ENCODE peak calls at places on chromosomes 2 and 18, in eight cellular contexts. U, K, C, W, E, H, V and Y are unnamed samples.

GRCh38 chr18:52312321-52312720 is 27.7 kb upstream of the DCC start:
- DNase-seq in U (no peak), V (no peak), C (no peak), H (no peak), E (no peak), K (no peak), W (no peak), Y (no peak)

GRCh38 chr2:102753563-102754159 is 8.2 kb upstream of the TMEM182 start:
- DNase-seq in K (peak), C (no peak), U (peak), H (peak), W (no peak), V (no peak), E (peak), Y (no peak)

GRCh38 chr2:108169982-108170625 is 69.7 kb upstream of the SULT1C3 start:
- DNase-seq in U (no peak), K (peak), E (peak), C (no peak), H (peak), V (no peak), W (no peak), Y (no peak)

GRCh38 chr2:119553687-119554344 is 9.6 kb downstream of the CFAP221 start:
- DNase-seq in W (no peak), U (no peak), V (no peak), E (no peak), K (no peak), C (no peak), H (no peak), Y (no peak)

GRCh38 chr2:130261970-130262760 is 63.9 kb upstream of the TUBA3E start:
- DNase-seq in V (no peak), C (no peak), E (peak), K (peak), H (peak), W (no peak), U (no peak), Y (no peak)

GRCh38 chr2:201559067-201559710 is 84.1 kb downstream of the TMEM237 start:
- DNase-seq in V (no peak), K (peak), W (peak), E (no peak), H (no peak), U (no peak), C (no peak), Y (no peak)

GRCh38 chr2:161995553-161996016 is 78.4 kb downstream of the DPP4 start:
- DNase-seq in W (no peak), V (no peak), E (no peak), C (no peak), H (no peak), U (no peak), K (no peak), Y (no peak)

GRCh38 chr18:32980896-32981295 is 208.1 kb upstream of the KLHL14 start:
- DNase-seq in C (no peak), H (peak), K (no peak), W (no peak), V (no peak), U (no peak), E (no peak), Y (no peak)

GRCh38 chr2:43233218-43234212 is 7.1 kb upstream of the ZFP36L2 start:
- DNase-seq in U (no peak), C (no peak), K (no peak), H (no peak), W (no peak), E (no peak), V (no peak), Y (peak)

GRCh38 chr18:73647391-73647790 is 500.2 kb downstream of the FBXO15 start:
- DNase-seq in W (no peak), V (no peak), U (no peak), C (no peak), E (peak), K (no peak), H (peak), Y (no peak)

GRCh38 chr2:123993728-123994323 is 31.3 kb upstream of the CNTNAP5 start:
- DNase-seq in U (peak), W (no peak), E (no peak), V (no peak), H (peak), K (peak), C (no peak), Y (no peak)

GRCh38 chr2:5734866-5735861 is 43.0 kb downstream of the SOX11 start:
- DNase-seq in K (no peak), W (no peak), C (no peak), E (no peak), U (no peak), H (no peak), V (no peak), Y (no peak)

GRCh38 chr2:232485333-232485756 is 2.3 kb downstream of the ECEL1 start:
- DNase-seq in W (peak), E (no peak), U (peak), C (no peak), H (no peak), K (no peak), V (no peak), Y (no peak)

GRCh38 chr18:50427896-50428295 is 53.0 kb downstream of the SKA1 start:
- DNase-seq in E (no peak), W (no peak), H (no peak), U (no peak), K (no peak), V (no peak), C (no peak), Y (no peak)

GRCh38 chr2:44553456-44553855 is 191.7 kb downstream of the CAMKMT start:
- DNase-seq in W (no peak), K (no peak), E (peak), U (no peak), V (no peak), H (peak), C (no peak), Y (no peak)

GRCh38 chr2:240346015-240346752 is 89.3 kb upstream of the GPC1 start:
- DNase-seq in V (no peak), C (no peak), K (no peak), W (peak), U (no peak), E (no peak), H (no peak), Y (peak)

GRCh38 chr2:30511122-30512083 is 64.4 kb downstream of the LCLAT1 start:
- DNase-seq in H (peak), V (no peak), E (peak), W (no peak), K (no peak), U (no peak), C (no peak), Y (no peak)

GRCh38 chr2:239306274-239307220 is 94.3 kb downstream of the HDAC4 start:
- DNase-seq in H (no peak), V (no peak), K (no peak), E (no peak), W (peak), C (no peak), U (peak), Y (no peak)

GRCh38 chr18:24514439-24514838 is 54.0 kb downstream of the HRH4 start:
- DNase-seq in W (no peak), U (no peak), V (no peak), C (no peak), H (peak), E (peak), K (no peak), Y (no peak)

GRCh38 chr18:52723456-52724065 is 383.6 kb downstream of the DCC start:
- DNase-seq in U (no peak), V (no peak), H (no peak), W (no peak), K (no peak), E (no peak), C (no peak), Y (no peak)

GRCh38 chr2:20618468-20618885 is 32.4 kb downstream of the HS1BP3 start:
- DNase-seq in U (no peak), W (peak), E (no peak), C (no peak), V (no peak), H (no peak), K (no peak), Y (no peak)

GRCh38 chr2:234763051-234763909 is 188.5 kb upstream of the SH3BP4 start:
- DNase-seq in K (no peak), V (no peak), H (peak), U (no peak), E (peak), W (no peak), C (no peak), Y (no peak)

GRCh38 chr2:63654959-63655358 is 66.2 kb downstream of the MDH1 start:
- DNase-seq in K (no peak), V (no peak), W (no peak), C (no peak), H (peak), U (no peak), E (no peak), Y (no peak)

GRCh38 chr18:26867471-26867870 is 2.0 kb upstream of the AQP4 start:
- DNase-seq in H (no peak), K (no peak), E (no peak), C (no peak), W (no peak), U (no peak), V (no peak), Y (no peak)

GRCh38 chr18:46013484-46014189 is 46.5 kb upstream of the EPG5 start:
- DNase-seq in E (no peak), H (no peak), K (no peak), C (no peak), U (no peak), V (no peak), W (no peak), Y (no peak)

GRCh38 chr2:20650412-20650879 is 452 bp downstream of the HS1BP3 start:
- DNase-seq in V (no peak), E (peak), H (peak), C (no peak), U (no peak), K (no peak), W (no peak), Y (no peak)

GRCh38 chr2:106771811-106772210 is 114.2 kb downstream of the ST6GAL2 start:
- DNase-seq in V (no peak), H (no peak), U (no peak), E (no peak), C (no peak), W (no peak), K (no peak), Y (no peak)

GRCh38 chr2:43149482-43150107 is 76.8 kb downstream of the ZFP36L2 start:
- DNase-seq in U (no peak), W (no peak), C (no peak), H (no peak), E (no peak), K (no peak), V (no peak), Y (no peak)

GRCh38 chr2:109260886-109261700 is 132.1 kb downstream of the SH3RF3 start:
- DNase-seq in C (no peak), V (no peak), W (no peak), H (peak), U (no peak), K (peak), E (peak), Y (no peak)

GRCh38 chr2:223203971-223204370 is 152.0 kb downstream of the KCNE4 start:
- DNase-seq in H (peak), W (no peak), U (no peak), V (no peak), K (no peak), C (no peak), E (peak), Y (no peak)

GRCh38 chr2:191280834-191281756 is 35.9 kb downstream of the MYO1B start:
- DNase-seq in U (no peak), E (no peak), W (no peak), H (no peak), C (no peak), K (no peak), V (no peak), Y (no peak)

GRCh38 chr2:241218131-241219029 is 29.9 kb downstream of the ANO7 start:
- DNase-seq in V (peak), C (no peak), E (peak), W (no peak), K (peak), U (peak), H (peak), Y (no peak)

GRCh38 chr2:223897669-223898314 is 47.3 kb downstream of the WDFY1 start:
- DNase-seq in V (no peak), H (no peak), U (no peak), K (no peak), C (no peak), E (no peak), W (no peak), Y (no peak)

GRCh38 chr2:54591551-54591950 is 131.9 kb upstream of the EML6 start:
- DNase-seq in C (no peak), K (no peak), U (no peak), E (no peak), H (no peak), V (no peak), W (no peak), Y (no peak)

GRCh38 chr2:99492721-99493120 is 2.9 kb upstream of the REV1 start:
- DNase-seq in V (no peak), K (no peak), U (no peak), H (no peak), E (no peak), W (no peak), C (no peak), Y (no peak)

GRCh38 chr2:144333144-144333555 is 186.8 kb downstream of the ZEB2 start:
- DNase-seq in C (no peak), H (no peak), W (no peak), V (no peak), E (no peak), U (no peak), K (no peak), Y (no peak)

GRCh38 chr2:77487074-77487803 is 34.9 kb downstream of the LRRTM4 start:
- DNase-seq in K (no peak), E (no peak), C (no peak), V (no peak), W (no peak), U (no peak), H (no peak), Y (no peak)

GRCh38 chr2:119240311-119241204 is 16.9 kb downstream of the STEAP3 start:
- DNase-seq in W (no peak), V (no peak), K (peak), E (peak), C (peak), U (peak), H (peak), Y (no peak)

GRCh38 chr2:68716948-68717661 is 17.5 kb upstream of the ARHGAP25 start:
- DNase-seq in C (no peak), U (no peak), V (no peak), K (no peak), W (no peak), H (no peak), E (no peak), Y (no peak)

GRCh38 chr2:237581751-237582746 is 8.5 kb downstream of the RAB17 start:
- DNase-seq in C (peak), K (peak), U (peak), W (peak), V (no peak), E (peak), H (peak), Y (no peak)
- TF ChIP-seq CTCF in C (peak), K (peak), U (peak), W (peak), V (no peak), E (peak), H (peak), Y (peak)

DNA sequence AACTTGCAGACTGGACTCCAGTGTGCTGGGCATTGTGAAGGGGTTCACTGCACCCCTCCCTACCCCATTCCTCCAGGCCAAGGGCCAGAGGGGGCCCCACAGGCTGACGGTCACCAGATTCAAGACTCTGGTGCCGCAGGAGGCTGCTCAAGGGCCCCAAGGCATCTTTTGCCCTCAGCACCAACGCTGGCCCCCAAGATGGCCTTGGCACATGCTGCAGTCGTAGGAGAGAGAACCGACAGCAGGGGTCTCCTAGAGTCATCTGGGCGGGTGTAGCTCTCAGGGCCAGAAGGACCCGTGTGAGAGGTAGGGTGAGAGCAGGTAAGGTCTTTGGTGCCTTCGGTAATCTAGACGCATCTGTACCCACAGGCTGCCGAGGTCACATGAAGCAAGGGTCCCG is 18.7 kb upstream of the ODC1 start:
- DNase-seq in U (no peak), V (no peak), H (no peak), E (no peak), K (no peak), C (no peak), W (no peak), Y (peak)
- TF ChIP-seq CTCF in U (no peak), V (no peak), H (no peak), E (no peak), K (no peak), C (no peak), W (no peak), Y (no peak)

DNA sequence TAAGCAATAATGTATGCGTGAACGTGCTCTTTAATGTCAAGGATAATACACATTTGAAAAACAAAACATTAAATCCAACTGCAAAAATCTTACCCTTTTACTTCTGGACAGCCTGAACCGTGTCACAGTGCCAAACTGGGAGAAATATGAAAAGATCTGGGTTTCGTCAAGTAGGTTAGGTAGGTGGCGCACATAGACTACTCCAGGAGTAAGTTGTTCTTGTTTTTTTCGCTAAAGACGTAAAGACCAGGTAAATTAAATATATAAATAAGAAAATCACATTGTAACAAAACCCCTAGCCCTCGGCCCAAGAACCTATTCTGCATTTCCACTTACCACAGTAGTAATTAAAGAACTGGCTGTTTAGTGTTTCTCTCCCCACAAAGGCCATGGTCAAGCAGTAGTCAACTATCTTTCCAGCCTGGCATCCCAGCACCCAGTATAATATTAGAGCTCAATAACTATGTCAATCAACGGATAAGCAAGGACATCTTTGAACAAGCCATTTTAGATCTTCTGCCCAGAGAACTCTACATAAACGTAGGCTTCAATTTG is 1.1 kb downstream of the NIFK start:
- DNase-seq in U (no peak), H (peak), C (no peak), K (no peak), E (no peak), W (no peak), V (no peak), Y (no peak)
- TF ChIP-seq CTCF in U (no peak), H (no peak), C (no peak), K (no peak), E (peak), W (no peak), V (no peak), Y (no peak)

DNA sequence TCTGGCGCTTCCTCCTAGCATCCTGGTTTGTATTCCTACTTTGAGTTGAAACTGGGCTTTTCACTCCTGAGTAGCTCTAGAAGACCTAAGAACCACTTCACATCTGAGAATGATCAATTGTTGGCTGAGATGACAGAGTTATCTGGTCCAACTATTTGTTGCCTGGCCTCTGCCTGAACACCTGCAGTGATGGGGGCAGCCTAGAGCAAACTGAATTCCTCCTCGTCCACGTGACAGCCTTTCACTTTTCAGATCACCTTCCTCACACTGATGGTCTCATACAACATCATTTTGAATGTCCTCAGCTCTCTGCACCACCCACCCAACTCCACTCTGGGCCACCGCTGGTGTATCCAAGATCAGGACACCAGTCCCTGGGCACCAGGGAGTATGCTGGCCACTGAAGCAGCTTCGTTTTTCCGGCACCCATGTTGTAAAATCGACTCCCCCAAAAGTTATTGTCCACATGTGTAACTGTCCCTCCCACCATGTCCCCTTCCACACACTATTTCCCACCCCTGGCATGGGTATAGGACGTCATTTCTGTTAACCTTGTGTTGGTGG is 96.5 kb downstream of the TGOLN2 start:
- DNase-seq in U (no peak), V (no peak), H (no peak), E (no peak), C (no peak), W (no peak), K (no peak), Y (no peak)
- TF ChIP-seq CTCF in U (no peak), V (no peak), H (no peak), E (no peak), C (no peak), W (no peak), K (no peak), Y (no peak)

GRCh38 chr2:113050921-113051895 is 1.5 kb downstream of the IL36B start:
- DNase-seq in E (no peak), U (no peak), W (no peak), C (no peak), H (no peak), K (no peak), V (no peak), Y (no peak)
- TF ChIP-seq CTCF in E (no peak), U (no peak), W (no peak), C (no peak), H (no peak), K (no peak), V (no peak), Y (no peak)

DNA sequence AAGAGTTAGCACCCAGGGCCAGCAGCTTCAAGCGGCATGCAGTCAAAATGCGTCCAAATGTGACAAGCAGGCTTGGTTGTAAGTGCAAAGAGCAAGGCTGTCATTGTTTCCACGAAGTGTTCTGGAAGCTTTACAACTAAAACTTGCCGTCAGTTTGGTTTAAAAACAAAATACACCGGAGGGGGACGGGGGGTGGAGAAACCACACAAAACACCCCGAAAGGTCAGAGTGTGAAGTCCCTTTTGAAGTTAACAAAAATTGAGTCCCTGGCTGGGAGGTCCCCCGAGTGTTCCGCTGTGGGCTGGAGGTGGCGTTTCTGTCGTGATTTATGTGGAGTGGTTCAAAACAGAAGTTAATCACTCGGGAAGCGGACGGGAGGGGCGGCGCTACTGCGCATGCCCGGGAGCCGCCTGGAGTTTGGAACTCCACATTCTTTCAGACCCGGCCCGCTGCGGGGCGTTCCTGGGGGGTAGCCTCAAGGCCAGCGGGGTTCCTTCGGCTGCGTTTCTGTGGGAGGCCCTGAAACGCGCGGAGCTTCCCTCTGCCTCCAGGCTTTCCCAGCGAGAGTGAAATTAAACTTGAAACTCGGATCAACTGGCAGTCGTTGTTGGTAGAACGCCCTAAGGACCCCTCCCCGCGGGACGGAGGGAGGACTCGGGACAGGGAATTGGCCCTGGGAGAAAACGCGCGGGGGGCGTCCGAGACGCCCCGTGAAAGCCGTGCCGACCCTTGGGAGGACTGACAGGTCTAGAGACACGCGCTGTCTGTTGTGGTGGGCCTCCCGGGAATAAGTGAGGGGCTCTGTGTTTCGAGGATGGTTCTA is 1.4 kb downstream of the TGIF1 start:
- DNase-seq in C (peak), W (peak), K (peak), U (peak), H (peak), V (peak), E (peak), Y (peak)
- TF ChIP-seq CTCF in C (no peak), W (no peak), K (no peak), U (no peak), H (no peak), V (no peak), E (no peak), Y (no peak)